ENCODE peak calls at places on chromosomes 7 and 10, in seven cellular contexts. B, L, O, F, R, M and D are unnamed samples.

GRCh38 chr7:55021053-55021452 is 2.2 kb downstream of the EGFR start:
- DNase-seq in F (no peak), O (no peak), B (no peak), R (no peak), M (no peak), L (no peak), D (no peak)

GRCh38 chr7:120337308-120337907 is 64.4 kb downstream of the KCND2 start:
- DNase-seq in B (peak; percentile 0), L (no peak), M (peak; percentile 21), O (no peak), F (no peak), R (no peak), D (no peak)

GRCh38 chr7:139659922-139660316 is 117.9 kb downstream of the HIPK2 start:
- DNase-seq in B (no peak), L (no peak), M (no peak), F (no peak), R (no peak), O (no peak), D (no peak)

GRCh38 chr10:124007102-124007772 is 86.2 kb downstream of the CHST15 start:
- DNase-seq in M (no peak), O (peak; percentile 69), R (no peak), L (no peak), F (no peak), B (no peak), D (no peak)

GRCh38 chr7:149830997-149831729 is 7.0 kb upstream of the ZNF862 start:
- DNase-seq in R (no peak), F (no peak), L (no peak), O (peak; percentile 52), B (no peak), M (no peak), D (no peak)

GRCh38 chr7:65001291-65001814 is 5.1 kb downstream of the ERV3-1 start:
- DNase-seq in F (no peak), B (no peak), L (no peak), M (no peak), R (no peak), O (no peak), D (no peak)

GRCh38 chr10:132298038-132298935 is 9.5 kb downstream of the STK32C start:
- DNase-seq in L (no peak), M (no peak), R (peak; percentile 13), B (no peak), F (peak; percentile 8), O (peak; percentile 57), D (peak; percentile 34)

GRCh38 chr7:23544913-23545354 is 13.2 kb upstream of the TRA2A start:
- DNase-seq in L (no peak), O (no peak), F (no peak), M (peak; percentile 69), B (peak; percentile 44), R (no peak), D (no peak)

GRCh38 chr10:72015868-72016267 is 51.7 kb downstream of the CHST3 start:
- DNase-seq in R (no peak), F (no peak), B (no peak), L (no peak), O (no peak), M (no peak), D (no peak)

GRCh38 chr7:94313926-94314325 is 80.8 kb upstream of the COL1A2 start:
- DNase-seq in R (no peak), F (no peak), M (no peak), O (no peak), L (no peak), B (peak; percentile 55), D (no peak)

GRCh38 chr7:149882264-149883048 is 8.7 kb downstream of the ATP6V0E2 start:
- DNase-seq in M (no peak), L (no peak), R (peak; percentile 80), O (peak; percentile 77), B (no peak), F (peak; percentile 21), D (no peak)

GRCh38 chr10:96672491-96673175 is 47.7 kb downstream of the PIK3AP1 start:
- DNase-seq in R (no peak), O (no peak), L (no peak), B (no peak), M (no peak), F (no peak), D (no peak)

GRCh38 chr7:129948877-129949291 is 3.9 kb downstream of the UBE2H start:
- DNase-seq in O (peak; percentile 95), B (peak; percentile 96), R (peak; percentile 78), M (peak; percentile 86), L (peak; percentile 87), F (peak; percentile 88), D (peak; percentile 82)

GRCh38 chr7:28808786-28809533 is 149.2 kb downstream of the TRIL start:
- DNase-seq in O (no peak), B (peak; percentile 69), F (no peak), R (no peak), M (no peak), L (peak; percentile 16), D (peak; percentile 82)

GRCh38 chr7:108181073-108181985 is 51.2 kb upstream of the LAMB4 start:
- DNase-seq in R (no peak), L (peak; percentile 25), B (peak; percentile 67), F (no peak), O (no peak), M (peak; percentile 51), D (no peak)

GRCh38 chr10:28457110-28457509 is 75.8 kb upstream of the WAC start:
- DNase-seq in F (no peak), L (no peak), O (no peak), R (no peak), M (no peak), B (no peak), D (no peak)

GRCh38 chr7:141666071-141666470 is 35.9 kb downstream of the DENND11 start:
- DNase-seq in M (no peak), L (no peak), B (no peak), O (no peak), R (no peak), F (no peak), D (no peak)

GRCh38 chr7:157235357-157236018 is 96.8 kb downstream of the UBE3C start:
- DNase-seq in M (no peak), R (no peak), F (no peak), O (no peak), B (peak; percentile 80), L (no peak), D (no peak)

GRCh38 chr7:157233677-157234076 is 95.0 kb downstream of the UBE3C start:
- DNase-seq in O (no peak), F (no peak), B (peak; percentile 12), M (no peak), R (no peak), L (no peak), D (no peak)

GRCh38 chr7:157238087-157238486 is 98.7 kb upstream of the DNAJB6 start:
- DNase-seq in L (no peak), M (no peak), O (no peak), R (no peak), F (no peak), B (no peak), D (no peak)

GRCh38 chr7:157228864-157229422 is 90.2 kb downstream of the UBE3C start:
- DNase-seq in R (no peak), B (peak; percentile 31), O (no peak), L (no peak), M (no peak), F (no peak), D (no peak)

DNA sequence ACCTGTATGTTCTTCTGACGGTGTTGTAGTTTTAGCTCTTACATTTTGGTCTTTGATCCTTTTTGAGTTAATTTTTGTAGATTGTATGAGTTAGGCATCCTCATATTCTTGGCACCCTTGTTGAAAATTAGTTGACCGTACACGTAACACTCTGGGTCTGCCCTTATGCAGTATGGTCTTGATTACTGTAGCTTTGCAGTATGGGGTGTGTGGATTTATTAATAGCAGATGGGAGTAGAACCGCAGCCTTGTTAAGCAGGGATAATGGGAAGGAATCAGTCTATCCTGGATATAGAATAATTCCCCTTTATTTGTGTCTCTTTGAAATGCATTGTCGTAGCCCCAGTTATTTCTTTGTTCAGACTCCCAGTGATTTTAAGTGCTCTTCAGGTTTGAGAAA is 95.5 kb downstream of the UBE3C start:
- DNase-seq in B (no peak), M (no peak), L (no peak), O (no peak), R (no peak), F (no peak), D (no peak)
- H3K36me3 ChIP-seq in B (peaks cover 31% of the 10 kb centered on the region), M (peaks cover 34% of the 10 kb centered on the region), L (no peaks in the 10 kb centered on the region), O (peaks cover 61% of the 10 kb centered on the region), R (no peaks in the 10 kb centered on the region), F (peaks cover 75% of the 10 kb centered on the region), D (no peaks in the 10 kb centered on the region)

GRCh38 chr7:36642010-36642409 is 82.3 kb downstream of the AOAH start:
- DNase-seq in R (no peak), L (no peak), O (no peak), F (no peak), M (no peak), B (no peak), D (no peak)
- TF ChIP-seq POLR2A in R (no peak), L (no peak), O (no peak), F (no peak), M (no peak), B (no peak), D (no peak)

DNA sequence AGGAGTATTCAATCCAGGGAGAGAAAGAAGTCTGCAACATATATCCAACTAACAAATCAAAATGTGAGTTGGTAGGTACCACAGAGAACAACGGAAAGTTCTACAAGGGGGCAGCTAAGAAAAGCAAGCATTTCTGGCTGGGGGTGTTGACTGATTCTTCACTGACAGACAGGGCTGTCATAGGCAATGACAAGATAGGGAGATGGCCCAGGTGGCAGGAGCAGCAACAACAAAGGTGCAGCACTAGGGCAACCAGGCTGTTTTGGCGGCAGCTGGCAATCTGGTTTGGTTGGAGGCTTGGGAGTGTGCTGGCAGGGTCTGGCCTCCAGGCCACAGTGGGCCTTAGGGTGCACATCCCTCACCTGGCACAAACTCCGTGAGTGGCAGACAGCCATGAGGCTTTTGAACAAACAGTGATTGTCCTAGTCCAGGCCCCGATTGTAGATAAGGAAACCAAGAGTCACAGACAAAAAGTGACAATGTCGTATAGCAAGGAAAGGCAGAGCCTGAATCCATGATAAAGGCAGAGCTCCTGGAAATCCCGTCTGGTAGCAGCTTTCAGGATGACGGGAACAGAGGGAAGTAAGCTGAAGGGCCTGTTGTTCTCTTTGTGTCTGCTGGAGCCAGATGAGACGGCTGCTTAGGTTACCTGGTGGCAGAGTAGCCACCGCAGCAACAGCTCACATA is 28.4 kb downstream of the DPCD start:
- DNase-seq in R (no peak), L (no peak), F (no peak), M (no peak), B (no peak), O (peak; percentile 37), D (no peak)
- H3K36me3 ChIP-seq in R (no peaks in the 10 kb centered on the region), L (peaks cover 4% of the 10 kb centered on the region), F (peaks cover 27% of the 10 kb centered on the region), M (no peaks in the 10 kb centered on the region), B (peaks cover 13% of the 10 kb centered on the region), O (peaks cover 56% of the 10 kb centered on the region), D (no peaks in the 10 kb centered on the region)

GRCh38 chr7:151017953-151018420 is 6.3 kb downstream of the ATG9B start:
- DNase-seq in R (peak; percentile 67), F (peak; percentile 72), B (peak; percentile 25), O (peak; percentile 78), L (peak; percentile 63), M (no peak), D (peak; percentile 81)
- TF ChIP-seq POLR2A in R (no peak), F (no peak), B (no peak), O (no peak), L (no peak), M (no peak), D (no peak)